ENCODE peak calls at places on chromosomes 13 and 19, in five cellular contexts. Z is H1; G is tibial artery; X is tibial nerve; N is naive thymus-derived CD4-positive, alpha-beta T cell. P is an unnamed sample. For H3K4me1, the result is how much of the 10 kb centered on the place peaks cover.

GRCh38 chr13:27605610-27606200 is 14.6 kb downstream of the LNX2 start:
- DNase-seq in Z (no peak), G (no peak), X (no peak), N (no peak), P (no peak)

GRCh38 chr13:109139346-109139745 is 509.9 kb downstream of the MYO16 start:
- DNase-seq in Z (no peak), G (no peak), X (no peak), N (no peak), P (no peak)

GRCh38 chr19:7224205-7224833 is 69.9 kb downstream of the INSR start:
- DNase-seq in Z (no peak), G (peak), X (peak), N (no peak), P (no peak)

GRCh38 chr19:10533656-10534386 is 9.9 kb upstream of the ATG4D start:
- DNase-seq in Z (no peak), G (no peak), X (no peak), N (no peak), P (no peak)

GRCh38 chr13:21232196-21232595 is 55.7 kb downstream of the MRPL57 start:
- DNase-seq in Z (no peak), G (peak), X (no peak), N (no peak), P (no peak)

GRCh38 chr13:100620792-100621191 is 32.2 kb upstream of the GGACT start:
- DNase-seq in Z (no peak), G (no peak), X (no peak), N (no peak), P (no peak)

GRCh38 chr13:77919351-77920294 is 992 bp upstream of the EDNRB start:
- DNase-seq in Z (peak), G (peak), X (peak), N (no peak), P (peak)

GRCh38 chr13:93715866-93716265 is 489.3 kb downstream of the GPC6 start:
- DNase-seq in Z (no peak), G (no peak), X (no peak), N (no peak), P (no peak)

GRCh38 chr13:74990992-74991391 is 491.0 kb downstream of the TBC1D4 start:
- DNase-seq in Z (no peak), G (no peak), X (no peak), N (no peak), P (no peak)

GRCh38 chr19:19269952-19270694 is 3.0 kb downstream of the TM6SF2 start:
- DNase-seq in Z (no peak), G (no peak), X (no peak), N (no peak), P (peak)

GRCh38 chr19:33891773-33892172 is 95.1 kb downstream of the KCTD15 start:
- DNase-seq in Z (no peak), G (no peak), X (no peak), N (no peak), P (no peak)

GRCh38 chr19:39813264-39813998 is 20.5 kb downstream of the DYRK1B start:
- DNase-seq in Z (no peak), G (no peak), X (no peak), N (no peak), P (no peak)

GRCh38 chr13:60790620-60791019 is 393.6 kb downstream of the TDRD3 start:
- DNase-seq in Z (no peak), G (no peak), X (no peak), N (no peak), P (no peak)

GRCh38 chr19:3539743-3540118 is 757 bp downstream of the TEKTIP1 start:
- DNase-seq in Z (no peak), G (no peak), X (no peak), N (no peak), P (no peak)

GRCh38 chr13:31328549-31329229 is 128.9 kb downstream of the B3GLCT start:
- DNase-seq in Z (no peak), G (no peak), X (no peak), N (no peak), P (no peak)

GRCh38 chr13:20475927-20476691 is 49.5 kb downstream of the CRYL1 start:
- DNase-seq in Z (no peak), G (no peak), X (no peak), N (peak), P (no peak)

GRCh38 chr13:93788456-93788855 is 561.8 kb downstream of the GPC6 start:
- DNase-seq in Z (no peak), G (no peak), X (no peak), N (no peak), P (no peak)

GRCh38 chr13:97328222-97328790 is 105.7 kb upstream of the RAP2A start:
- DNase-seq in Z (peak), G (no peak), X (no peak), N (no peak), P (no peak)

GRCh38 chr13:102198418-102199322 is 203.2 kb downstream of the FGF14 start:
- DNase-seq in Z (no peak), G (no peak), X (no peak), N (no peak), P (no peak)

GRCh38 chr19:19113040-19113541 is 25.2 kb downstream of the TMEM161A start:
- DNase-seq in Z (no peak), G (no peak), X (no peak), N (no peak), P (no peak)

GRCh38 chr19:33997690-33998089 is 174.6 kb upstream of the LSM14A start:
- DNase-seq in Z (no peak), G (no peak), X (no peak), N (no peak), P (no peak)

GRCh38 chr13:19090495-19090894 is 91.1 kb downstream of the TUBA3C start:
- DNase-seq in Z (no peak), G (no peak), X (no peak), N (no peak), P (no peak)

GRCh38 chr19:16714702-16715294 is 4.8 kb upstream of the NWD1 start:
- DNase-seq in Z (peak), G (peak), X (peak), N (peak), P (peak)

GRCh38 chr19:8567522-8568172 is 9.6 kb downstream of the MYO1F start:
- DNase-seq in Z (no peak), G (no peak), X (no peak), N (no peak), P (peak)

GRCh38 chr13:95650691-95651090 is 6.2 kb upstream of the DZIP1 start:
- DNase-seq in Z (no peak), G (no peak), X (no peak), N (no peak), P (no peak)

GRCh38 chr13:21395953-21396352 is 63.1 kb downstream of the ZDHHC20 start:
- DNase-seq in Z (no peak), G (no peak), X (no peak), N (peak), P (no peak)

GRCh38 chr13:103140001-103140671 is 73.9 kb upstream of the SLC10A2 start:
- DNase-seq in Z (no peak), G (no peak), X (no peak), N (no peak), P (no peak)

GRCh38 chr19:10871711-10872550 is 578 bp downstream of the CARM1 start:
- DNase-seq in Z (no peak), G (peak), X (no peak), N (peak), P (peak)

GRCh38 chr13:20882206-20882605 is 20.3 kb downstream of the XPO4 start:
- DNase-seq in Z (no peak), G (no peak), X (no peak), N (no peak), P (no peak)

GRCh38 chr19:6278740-6279619 is 795 bp downstream of the MLLT1 start:
- DNase-seq in Z (no peak), G (no peak), X (no peak), N (peak), P (no peak)

GRCh38 chr13:46339035-46339666 is 47.9 kb downstream of the RUBCNL start:
- DNase-seq in Z (no peak), G (peak), X (no peak), N (no peak), P (peak)

GRCh38 chr19:5804516-5805464 is at the start of gene NRTN:
- DNase-seq in Z (no peak), G (no peak), X (no peak), N (no peak), P (no peak)

GRCh38 chr13:31629085-31629785 is 110.1 kb upstream of the RXFP2 start:
- DNase-seq in Z (no peak), G (no peak), X (no peak), N (no peak), P (no peak)

GRCh38 chr19:18790566-18791314 is at the start of gene COMP:
- DNase-seq in Z (no peak), G (no peak), X (no peak), N (no peak), P (no peak)

GRCh38 chr13:96273196-96273595 is 183.3 kb downstream of the HS6ST3 start:
- DNase-seq in Z (no peak), G (no peak), X (no peak), N (no peak), P (no peak)

GRCh38 chr19:35744335-35744687 is 907 bp downstream of the U2AF1L4 start:
- DNase-seq in Z (no peak), G (no peak), X (no peak), N (no peak), P (no peak)

GRCh38 chr19:35746556-35746955 is 1.1 kb downstream of the PSENEN start:
- DNase-seq in Z (no peak), G (no peak), X (no peak), N (no peak), P (no peak)

GRCh38 chr19:35744688-35745327 is 410 bp downstream of the U2AF1L4 start:
- DNase-seq in Z (peak), G (peak), X (peak), N (peak), P (peak)

GRCh38 chr19:35745328-35746086 is at the start of the genes PSENEN and U2AF1L4:
- DNase-seq in Z (peak), G (peak), X (peak), N (peak), P (peak)

DNA sequence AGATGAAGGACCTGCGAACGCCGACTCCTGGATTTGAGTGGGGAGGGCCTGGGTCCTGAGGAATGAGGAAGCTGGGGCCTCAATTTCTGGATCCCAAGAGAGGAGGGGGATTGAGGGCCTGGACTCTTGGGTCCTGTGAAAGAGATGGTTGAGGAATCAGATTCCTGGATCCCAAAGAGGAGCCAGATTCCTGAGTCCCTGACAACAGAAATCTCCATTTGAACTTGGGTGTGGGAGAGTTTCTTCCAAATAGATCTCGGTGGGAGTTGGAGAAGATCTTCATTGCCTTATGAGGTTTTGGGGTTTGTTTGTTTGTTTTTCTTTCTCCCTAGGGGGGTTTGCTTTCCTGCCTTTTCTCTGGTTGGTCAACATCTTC is 624 bp downstream of the PSENEN start:
- DNase-seq in Z (no peak), G (no peak), X (no peak), N (no peak), P (no peak)
- H3K4me1 ChIP-seq in Z (under half), G (under half), X (under half), N (under half), P (half or more)

GRCh38 chr13:114141261-114141996 is 9.0 kb upstream of the RASA3 start:
- DNase-seq in Z (no peak), G (no peak), X (no peak), N (no peak), P (no peak)
- H3K4me3 ChIP-seq in Z (no peak), G (no peak), X (no peak), N (peak), P (no peak)

DNA sequence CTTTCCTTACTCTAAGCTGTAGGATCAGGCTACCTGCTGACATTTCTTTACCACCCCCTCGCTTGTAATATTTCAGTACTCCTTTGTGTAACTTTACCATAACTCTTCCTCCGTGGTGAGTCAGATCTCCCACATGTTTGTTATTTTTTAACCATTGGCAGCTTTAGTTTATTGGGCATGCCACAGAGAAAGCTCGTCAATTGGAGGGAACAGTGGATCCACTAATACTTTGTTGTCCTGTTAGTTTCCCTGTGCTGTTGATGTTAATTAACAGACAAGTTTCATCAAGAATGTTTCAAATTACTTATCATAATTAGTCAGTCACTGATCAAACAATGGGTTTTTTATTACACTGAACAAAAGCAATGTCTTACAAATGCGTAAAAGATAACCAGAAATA is 22.4 kb downstream of the EFNB2 start:
- DNase-seq in Z (no peak), G (no peak), X (no peak), N (no peak), P (no peak)
- H3K4me1 ChIP-seq in Z (under half), G (under half), X (under half), N (under half), P (under half)

DNA sequence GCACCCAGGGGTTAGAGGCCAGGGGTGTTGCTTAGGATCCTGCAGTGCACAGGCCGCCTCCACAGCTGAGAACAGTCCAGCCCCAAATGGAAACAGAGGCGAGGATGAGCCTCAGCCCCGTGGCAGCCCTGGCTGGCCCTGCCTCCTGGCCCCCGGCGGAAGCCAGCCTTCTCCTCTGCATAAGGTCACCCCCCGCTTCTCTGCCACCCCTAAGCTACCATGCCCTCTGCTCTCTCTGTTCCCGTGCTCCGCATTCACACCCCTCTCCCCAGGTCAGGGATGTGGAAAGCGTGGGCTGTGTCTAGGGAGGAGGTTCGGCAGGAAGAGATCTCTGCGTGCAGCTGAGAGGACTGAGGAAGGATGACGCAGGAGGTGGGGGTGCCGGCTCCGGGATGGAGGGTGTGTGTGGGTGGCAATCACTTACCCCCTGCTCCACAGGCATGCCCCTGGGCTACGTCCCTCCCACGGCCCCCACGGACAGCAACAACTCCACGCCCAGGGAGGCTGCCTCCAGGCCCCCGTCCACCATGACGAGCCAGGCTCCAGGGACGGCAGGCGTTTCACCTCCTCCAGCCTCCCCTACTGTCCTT is 6.0 kb downstream of the SSC5D start:
- DNase-seq in Z (no peak), G (peak), X (no peak), N (no peak), P (no peak)
- H3K4me3 ChIP-seq in Z (no peak), G (peak), X (no peak), N (peak), P (peak)

GRCh38 chr19:14375582-14376291 is 5.5 kb upstream of the ADGRE5 start:
- DNase-seq in Z (no peak), G (peak), X (no peak), N (peak), P (no peak)

GRCh38 chr19:14381689-14382474 is 638 bp downstream of the ADGRE5 start:
- DNase-seq in Z (no peak), G (peak), X (no peak), N (peak), P (peak)

GRCh38 chr19:14375055-14375581 is 6.1 kb upstream of the ADGRE5 start:
- DNase-seq in Z (no peak), G (no peak), X (no peak), N (peak), P (peak)

GRCh38 chr19:14383556-14383897 is 2.3 kb downstream of the ADGRE5 start:
- DNase-seq in Z (no peak), G (no peak), X (no peak), N (no peak), P (no peak)

DNA sequence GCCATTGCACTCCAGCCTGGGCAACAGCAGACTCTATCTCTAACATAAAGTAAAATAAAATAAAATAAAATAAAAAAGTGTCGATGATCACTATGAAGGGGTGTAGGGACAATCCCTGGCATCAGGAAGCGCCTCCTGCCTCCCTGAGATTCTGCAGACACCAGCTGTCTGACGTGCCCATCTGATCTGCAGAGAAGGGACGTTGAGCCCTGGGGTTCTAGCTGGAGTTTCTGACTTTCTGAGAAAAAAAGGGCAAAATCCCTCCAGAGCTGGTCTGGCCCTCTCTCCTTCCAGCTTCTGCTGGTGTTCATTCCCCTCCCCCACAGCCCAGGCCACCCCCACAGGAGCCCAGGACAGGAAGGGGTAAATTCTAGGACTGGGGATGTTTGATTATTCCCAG is 2.4 kb upstream of the ADGRE5 start:
- DNase-seq in Z (no peak), G (no peak), X (no peak), N (no peak), P (no peak)
- H3K4me1 ChIP-seq in Z (under half), G (under half), X (under half), N (under half), P (half or more)